ENCODE peak calls at places on chromosomes 13 and 19, in seven cellular contexts. One of them, this sample, is unnamed.

GRCh38 chr19:8028951-8029491 is 23.5 kb upstream of the CCL25 start:
- DNase-seq in WERI-Rb-1: peak
- DNase-seq in H9: peak
- DNase-seq in left colon: no peak
- DNase-seq in occipital lobe: no peak
- DNase-seq in ACHN: no peak
- DNase-seq in right lobe of liver: no peak
- DNase-seq in this sample: no peak

GRCh38 chr19:35657904-35658700 is 8.2 kb upstream of the UPK1A start:
- DNase-seq in WERI-Rb-1: no peak
- DNase-seq in H9: no peak
- DNase-seq in left colon: no peak
- DNase-seq in occipital lobe: no peak
- DNase-seq in ACHN: no peak
- DNase-seq in right lobe of liver: no peak
- DNase-seq in this sample: no peak

GRCh38 chr13:36630181-36630806 is 43.5 kb upstream of the SERTM1 start:
- DNase-seq in WERI-Rb-1: no peak
- DNase-seq in H9: no peak
- DNase-seq in left colon: no peak
- DNase-seq in occipital lobe: no peak
- DNase-seq in ACHN: no peak
- DNase-seq in right lobe of liver: no peak
- DNase-seq in this sample: no peak

GRCh38 chr19:291561-292280 is 518 bp upstream of the PLPP2 start:
- DNase-seq in WERI-Rb-1: no peak
- DNase-seq in H9: peak
- DNase-seq in left colon: no peak
- DNase-seq in occipital lobe: no peak
- DNase-seq in ACHN: no peak
- DNase-seq in right lobe of liver: no peak
- DNase-seq in this sample: no peak

GRCh38 chr13:43388282-43389034 is 365.1 kb downstream of the DNAJC15 start:
- DNase-seq in WERI-Rb-1: no peak
- DNase-seq in H9: no peak
- DNase-seq in left colon: no peak
- DNase-seq in occipital lobe: no peak
- DNase-seq in ACHN: peak
- DNase-seq in right lobe of liver: no peak
- DNase-seq in this sample: no peak

GRCh38 chr19:33946535-33947323 is 150.1 kb downstream of the KCTD15 start:
- DNase-seq in WERI-Rb-1: peak
- DNase-seq in H9: no peak
- DNase-seq in left colon: no peak
- DNase-seq in occipital lobe: no peak
- DNase-seq in ACHN: no peak
- DNase-seq in right lobe of liver: no peak
- DNase-seq in this sample: no peak

GRCh38 chr13:91398413-91399188 is at the start of gene GPC5:
- DNase-seq in WERI-Rb-1: peak
- DNase-seq in H9: peak
- DNase-seq in left colon: peak
- DNase-seq in occipital lobe: peak
- DNase-seq in ACHN: peak
- DNase-seq in right lobe of liver: peak
- DNase-seq in this sample: peak

GRCh38 chr19:35585844-35586243 is at the start of gene PMIS2:
- DNase-seq in WERI-Rb-1: peak
- DNase-seq in H9: peak
- DNase-seq in left colon: no peak
- DNase-seq in occipital lobe: no peak
- DNase-seq in ACHN: no peak
- DNase-seq in right lobe of liver: no peak
- DNase-seq in this sample: no peak

GRCh38 chr13:27279506-27279905 is 8.9 kb downstream of the RASL11A start:
- DNase-seq in WERI-Rb-1: no peak
- DNase-seq in H9: peak
- DNase-seq in left colon: no peak
- DNase-seq in occipital lobe: no peak
- DNase-seq in ACHN: no peak
- DNase-seq in right lobe of liver: no peak
- DNase-seq in this sample: no peak

GRCh38 chr13:50156140-50156539 is 140.9 kb downstream of the KCNRG start:
- DNase-seq in WERI-Rb-1: no peak
- DNase-seq in H9: no peak
- DNase-seq in left colon: no peak
- DNase-seq in occipital lobe: no peak
- DNase-seq in ACHN: no peak
- DNase-seq in right lobe of liver: no peak
- DNase-seq in this sample: no peak

GRCh38 chr13:23751195-23751594 is 138.0 kb downstream of the MIPEP start:
- DNase-seq in WERI-Rb-1: no peak
- DNase-seq in H9: no peak
- DNase-seq in left colon: no peak
- DNase-seq in occipital lobe: no peak
- DNase-seq in ACHN: no peak
- DNase-seq in right lobe of liver: no peak
- DNase-seq in this sample: no peak

GRCh38 chr19:1276620-1277007 is 1.3 kb downstream of the FAM174C start:
- DNase-seq in WERI-Rb-1: no peak
- DNase-seq in H9: no peak
- DNase-seq in left colon: peak
- DNase-seq in occipital lobe: no peak
- DNase-seq in ACHN: no peak
- DNase-seq in right lobe of liver: no peak
- DNase-seq in this sample: no peak

GRCh38 chr19:8910775-8911414 is 78.7 kb downstream of the MBD3L1 start:
- DNase-seq in WERI-Rb-1: no peak
- DNase-seq in H9: no peak
- DNase-seq in left colon: no peak
- DNase-seq in occipital lobe: no peak
- DNase-seq in ACHN: no peak
- DNase-seq in right lobe of liver: no peak
- DNase-seq in this sample: no peak

GRCh38 chr19:43759515-43759914 is 4.8 kb upstream of the SMG9 start:
- DNase-seq in WERI-Rb-1: no peak
- DNase-seq in H9: no peak
- DNase-seq in left colon: no peak
- DNase-seq in occipital lobe: no peak
- DNase-seq in ACHN: peak
- DNase-seq in right lobe of liver: no peak
- DNase-seq in this sample: no peak

GRCh38 chr19:30856376-30856775 is 484.2 kb downstream of the ZNF536 start:
- DNase-seq in WERI-Rb-1: no peak
- DNase-seq in H9: no peak
- DNase-seq in left colon: no peak
- DNase-seq in occipital lobe: no peak
- DNase-seq in ACHN: no peak
- DNase-seq in right lobe of liver: no peak
- DNase-seq in this sample: no peak

GRCh38 chr19:45423589-45424190 is at the start of gene ERCC1:
- DNase-seq in WERI-Rb-1: peak
- DNase-seq in H9: peak
- DNase-seq in left colon: peak
- DNase-seq in occipital lobe: peak
- DNase-seq in ACHN: peak
- DNase-seq in right lobe of liver: peak
- DNase-seq in this sample: peak

GRCh38 chr13:89930861-89931260 is 1416.6 kb upstream of the MIR17HG start:
- DNase-seq in WERI-Rb-1: no peak
- DNase-seq in H9: no peak
- DNase-seq in left colon: no peak
- DNase-seq in occipital lobe: no peak
- DNase-seq in ACHN: no peak
- DNase-seq in right lobe of liver: no peak
- DNase-seq in this sample: no peak

GRCh38 chr13:112270951-112271350 is 105.2 kb upstream of the SPACA7 start:
- DNase-seq in WERI-Rb-1: no peak
- DNase-seq in H9: no peak
- DNase-seq in left colon: no peak
- DNase-seq in occipital lobe: no peak
- DNase-seq in ACHN: no peak
- DNase-seq in right lobe of liver: no peak
- DNase-seq in this sample: no peak

GRCh38 chr13:99022953-99023352 is 45.1 kb upstream of the DOCK9 start:
- DNase-seq in WERI-Rb-1: no peak
- DNase-seq in H9: no peak
- DNase-seq in left colon: no peak
- DNase-seq in occipital lobe: no peak
- DNase-seq in ACHN: no peak
- DNase-seq in right lobe of liver: no peak
- DNase-seq in this sample: no peak

GRCh38 chr13:77398825-77399620 is 72.1 kb upstream of the MYCBP2 start:
- DNase-seq in WERI-Rb-1: no peak
- DNase-seq in H9: no peak
- DNase-seq in left colon: no peak
- DNase-seq in occipital lobe: no peak
- DNase-seq in ACHN: no peak
- DNase-seq in right lobe of liver: no peak
- DNase-seq in this sample: no peak

GRCh38 chr13:111115051-111115840 is at the start of gene ARHGEF7:
- DNase-seq in WERI-Rb-1: no peak
- DNase-seq in H9: no peak
- DNase-seq in left colon: no peak
- DNase-seq in occipital lobe: no peak
- DNase-seq in ACHN: no peak
- DNase-seq in right lobe of liver: no peak
- DNase-seq in this sample: peak

GRCh38 chr13:60066206-60066605 is 97.5 kb downstream of the DIAPH3 start:
- DNase-seq in WERI-Rb-1: no peak
- DNase-seq in H9: no peak
- DNase-seq in left colon: no peak
- DNase-seq in occipital lobe: no peak
- DNase-seq in ACHN: no peak
- DNase-seq in right lobe of liver: no peak
- DNase-seq in this sample: no peak

GRCh38 chr19:16928351-16928750 is 39.6 kb downstream of the F2RL3 start:
- DNase-seq in WERI-Rb-1: no peak
- DNase-seq in H9: no peak
- DNase-seq in left colon: no peak
- DNase-seq in occipital lobe: no peak
- DNase-seq in ACHN: no peak
- DNase-seq in right lobe of liver: no peak
- DNase-seq in this sample: no peak

GRCh38 chr19:38335949-38336637 is 463 bp downstream of the CATSPERG start:
- DNase-seq in WERI-Rb-1: peak
- DNase-seq in H9: peak
- DNase-seq in left colon: peak
- DNase-seq in occipital lobe: peak
- DNase-seq in ACHN: peak
- DNase-seq in right lobe of liver: peak
- DNase-seq in this sample: peak

This sample was measured in NCI-H1930.